ENCODE peak calls at places on chromosomes 6 and 20, in four cellular contexts. G is effector memory CD4-positive, alpha-beta T cell; M is uterus; L is Panc1. H is an unnamed sample.

GRCh38 chr6:170294813-170295518 is 4.1 kb upstream of the DLL1 start:
- DNase-seq in G (no peak), M (no peak), L (no peak), H (no peak)

GRCh38 chr6:117440558-117441525 is 15.1 kb upstream of the ROS1 start:
- DNase-seq in G (no peak), M (no peak), L (peak; percentile 64), H (no peak)

GRCh38 chr6:143999406-143999805 is 8.7 kb downstream of the PLAGL1 start:
- DNase-seq in G (no peak), M (no peak), L (no peak), H (no peak)

GRCh38 chr6:169858293-169858934 is 107.0 kb downstream of the ERMARD start:
- DNase-seq in G (no peak), M (no peak), L (no peak), H (no peak)

GRCh38 chr6:31776961-31777666 is at the start of gene VWA7:
- DNase-seq in G (peak; percentile 58), M (peak; percentile 86), L (no peak), H (peak; percentile 29)

GRCh38 chr6:157008568-157008967 is 231.4 kb downstream of the ARID1B start:
- DNase-seq in G (no peak), M (no peak), L (no peak), H (no peak)

GRCh38 chr6:146770965-146771735 is 172.4 kb downstream of the ADGB start:
- DNase-seq in G (peak; percentile 26), M (no peak), L (no peak), H (peak; percentile 8)

GRCh38 chr6:119830494-119831295 is 481.1 kb upstream of the MAN1A1 start:
- DNase-seq in G (no peak), M (no peak), L (no peak), H (no peak)

GRCh38 chr6:35474978-35475570 is 6.9 kb downstream of the RPL10A start:
- DNase-seq in G (no peak), M (no peak), L (no peak), H (no peak)

GRCh38 chr6:36929607-36930006 is 24.9 kb upstream of the PI16 start:
- DNase-seq in G (no peak), M (no peak), L (no peak), H (no peak)

GRCh38 chr20:53870426-53871199 is 199.8 kb downstream of the BCAS1 start:
- DNase-seq in G (no peak), M (no peak), L (no peak), H (no peak)

GRCh38 chr6:130981409-130981808 is 81.6 kb downstream of the EPB41L2 start:
- DNase-seq in G (no peak), M (peak; percentile 40), L (no peak), H (no peak)

GRCh38 chr20:42701948-42702347 is 487.8 kb downstream of the PTPRT start:
- DNase-seq in G (no peak), M (no peak), L (no peak), H (no peak)

GRCh38 chr20:42705550-42705949 is 484.2 kb downstream of the PTPRT start:
- DNase-seq in G (no peak), M (no peak), L (no peak), H (no peak)

GRCh38 chr20:42703744-42704143 is 486.0 kb downstream of the PTPRT start:
- DNase-seq in G (no peak), M (no peak), L (no peak), H (no peak)

GRCh38 chr20:42697962-42698361 is 491.7 kb downstream of the PTPRT start:
- DNase-seq in G (no peak), M (no peak), L (no peak), H (no peak)

GRCh38 chr20:42700423-42700822 is 489.3 kb downstream of the PTPRT start:
- DNase-seq in G (no peak), M (no peak), L (no peak), H (no peak)
- H3K9me3 ChIP-seq in G (peaks cover 3% of the 10 kb centered on the region), M (no peaks in the 10 kb centered on the region), L (no peaks in the 10 kb centered on the region), H (no peaks in the 10 kb centered on the region)

GRCh38 chr6:107443066-107443903 is 16.1 kb downstream of the PDSS2 start:
- DNase-seq in G (no peak), M (no peak), L (no peak), H (no peak)

GRCh38 chr6:107443904-107444267 is 15.5 kb downstream of the PDSS2 start:
- DNase-seq in G (no peak), M (no peak), L (no peak), H (no peak)

GRCh38 chr6:107444277-107444676 is 15.1 kb downstream of the PDSS2 start:
- DNase-seq in G (no peak), M (no peak), L (no peak), H (no peak)

GRCh38 chr6:107447663-107448216 is 11.6 kb downstream of the PDSS2 start:
- DNase-seq in G (no peak), M (no peak), L (no peak), H (no peak)

GRCh38 chr6:107448776-107449175 is 10.6 kb downstream of the PDSS2 start:
- DNase-seq in G (no peak), M (no peak), L (no peak), H (no peak)
- H3K9me3 ChIP-seq in G (no peaks in the 10 kb centered on the region), M (no peaks in the 10 kb centered on the region), L (peaks cover 6% of the 10 kb centered on the region), H (no peaks in the 10 kb centered on the region)

GRCh38 chr6:167401525-167402194 is 76.8 kb downstream of the TTLL2 start:
- DNase-seq in G (no peak), M (no peak), L (no peak), H (no peak)
- H3K9me3 ChIP-seq in G (no peaks in the 10 kb centered on the region), M (no peaks in the 10 kb centered on the region), L (no peaks in the 10 kb centered on the region), H (no peaks in the 10 kb centered on the region)

GRCh38 chr6:61193771-61194170 is 1092.3 kb downstream of the KHDRBS2 start:
- DNase-seq in G (no peak), M (no peak), L (no peak), H (no peak)

GRCh38 chr6:61192610-61193009 is 1093.4 kb downstream of the KHDRBS2 start:
- DNase-seq in G (no peak), M (no peak), L (no peak), H (no peak)
- H3K9me3 ChIP-seq in G (peaks cover 3% of the 10 kb centered on the region), M (no peaks in the 10 kb centered on the region), L (no peaks in the 10 kb centered on the region), H (no peaks in the 10 kb centered on the region)

GRCh38 chr6:101070044-101070608 is 189.0 kb upstream of the ASCC3 start:
- DNase-seq in G (no peak), M (no peak), L (no peak), H (no peak)

GRCh38 chr6:101066481-101066880 is 185.4 kb upstream of the ASCC3 start:
- DNase-seq in G (no peak), M (no peak), L (no peak), H (no peak)

DNA sequence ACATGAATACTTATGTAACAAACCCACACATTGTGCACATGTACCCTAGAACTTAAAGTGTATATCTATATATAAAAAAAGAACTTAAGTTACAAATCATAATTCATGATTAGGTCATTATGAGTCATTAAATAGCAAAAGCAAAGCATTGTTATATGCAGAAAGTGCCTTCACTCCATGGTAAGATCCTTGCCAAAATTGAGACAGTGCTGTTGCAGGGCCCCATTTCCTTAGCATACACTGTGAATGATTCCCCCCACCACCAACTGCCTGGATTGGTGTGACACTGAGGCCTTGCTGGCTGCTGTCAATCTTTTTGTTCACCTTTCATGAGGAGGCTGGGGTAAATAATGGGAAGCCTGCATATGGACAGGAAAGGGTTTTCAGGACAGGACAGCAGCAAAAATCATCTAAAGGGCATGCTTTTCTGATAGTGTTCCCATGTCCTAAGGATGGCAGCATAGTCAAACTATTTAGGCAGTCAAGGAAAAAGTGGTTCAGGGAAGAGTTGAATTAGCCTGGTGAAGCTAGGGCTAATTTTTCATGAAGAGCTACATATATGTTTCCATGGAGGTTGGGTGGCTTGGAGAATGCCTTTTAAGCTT is 188.2 kb upstream of the ASCC3 start:
- DNase-seq in G (no peak), M (no peak), L (no peak), H (no peak)
- H3K9me3 ChIP-seq in G (no peaks in the 10 kb centered on the region), M (no peaks in the 10 kb centered on the region), L (no peaks in the 10 kb centered on the region), H (no peaks in the 10 kb centered on the region)

GRCh38 chr6:14398953-14399352 is 281.4 kb downstream of the CD83 start:
- DNase-seq in G (no peak), M (no peak), L (no peak), H (no peak)
- H3K9me3 ChIP-seq in G (no peaks in the 10 kb centered on the region), M (no peaks in the 10 kb centered on the region), L (no peaks in the 10 kb centered on the region), H (no peaks in the 10 kb centered on the region)

GRCh38 chr20:59138114-59138602 is 25.5 kb upstream of the ZNF831 start:
- DNase-seq in G (no peak), M (no peak), L (no peak), H (no peak)
- H3K9me3 ChIP-seq in G (no peaks in the 10 kb centered on the region), M (no peaks in the 10 kb centered on the region), L (no peaks in the 10 kb centered on the region), H (no peaks in the 10 kb centered on the region)